ENCODE peak calls at places on chromosome 11, in nine cellular contexts. R is endodermal cell, W is pancreas, A is tibial artery, Q is lower lobe of right lung, O is caudate nucleus, C is K562, T is cardiac muscle cell, H is adrenal gland. J is an unnamed sample.

GRCh38 chr11:120336641-120337132 is 474 bp downstream of the ARHGEF12 start:
- DNase-seq in Q (peak; percentile 68), O (peak; percentile 54), R (peak; percentile 86), C (peak; percentile 70), A (no peak), W (peak; percentile 85), H (peak; percentile 64), T (no peak), J (peak; percentile 55)

GRCh38 chr11:9330387-9331384 is 16.3 kb upstream of the TMEM41B start:
- DNase-seq in R (no peak), O (no peak), W (no peak), C (no peak), H (no peak), A (no peak), T (no peak), Q (peak; percentile 52), J (no peak)

GRCh38 chr11:32137263-32137662 is 46.4 kb downstream of the RCN1 start:
- DNase-seq in R (no peak), T (peak; percentile 97), C (no peak), A (no peak), O (no peak), Q (no peak), W (no peak), H (no peak), J (no peak)

GRCh38 chr11:3227568-3228444 is 4.4 kb downstream of the MRGPRE start:
- DNase-seq in O (no peak), Q (peak; percentile 40), C (no peak), R (peak; percentile 37), T (no peak), A (peak; percentile 59), H (peak; percentile 7), W (peak; percentile 61), J (no peak)

GRCh38 chr11:95091663-95092062 is 2.0 kb downstream of the ENDOD1 start:
- DNase-seq in W (no peak), A (no peak), T (no peak), O (no peak), H (no peak), Q (no peak), R (no peak), C (no peak), J (no peak)

GRCh38 chr11:118045191-118045590 is 31.7 kb upstream of the TMPRSS4 start:
- DNase-seq in T (no peak), R (no peak), A (no peak), C (no peak), H (no peak), Q (no peak), O (no peak), W (no peak), J (no peak)

GRCh38 chr11:76578655-76579046 is 91.9 kb downstream of the LRRC32 start:
- DNase-seq in R (peak; percentile 65), W (no peak), A (peak; percentile 85), H (peak; percentile 83), T (no peak), C (no peak), O (no peak), Q (peak; percentile 60), J (no peak)

GRCh38 chr11:104005234-104005855 is 31.1 kb upstream of the DDI1 start:
- DNase-seq in T (peak; percentile 25), O (no peak), H (no peak), Q (no peak), R (no peak), C (no peak), A (no peak), W (no peak), J (no peak)

GRCh38 chr11:46363031-46363407 is 15.8 kb downstream of the DGKZ start:
- DNase-seq in A (peak; percentile 81), O (peak; percentile 20), Q (peak; percentile 85), H (peak; percentile 86), R (no peak), W (no peak), T (peak; percentile 78), C (no peak), J (no peak)

GRCh38 chr11:26878959-26879581 is 114.8 kb upstream of the FIBIN start:
- DNase-seq in W (no peak), Q (no peak), C (no peak), H (no peak), R (peak; percentile 56), O (no peak), T (no peak), A (no peak), J (no peak)

GRCh38 chr11:34915136-34916013 is 804 bp downstream of the APIP start:
- DNase-seq in T (peak; percentile 51), Q (no peak), W (no peak), A (no peak), R (no peak), H (no peak), C (peak; percentile 13), O (peak; percentile 29), J (peak; percentile 82)

GRCh38 chr11:36195496-36196346 is 93.5 kb downstream of the COMMD9 start:
- DNase-seq in A (no peak), T (peak; percentile 58), C (no peak), R (no peak), O (no peak), H (no peak), W (no peak), Q (no peak), J (peak; percentile 75)

GRCh38 chr11:15650105-15650938 is 535.6 kb downstream of the INSC start:
- DNase-seq in A (peak; percentile 97), Q (peak; percentile 94), W (peak; percentile 97), T (peak; percentile 97), H (peak; percentile 94), R (peak; percentile 99), O (peak; percentile 86), C (peak; percentile 93), J (peak; percentile 90)

DNA sequence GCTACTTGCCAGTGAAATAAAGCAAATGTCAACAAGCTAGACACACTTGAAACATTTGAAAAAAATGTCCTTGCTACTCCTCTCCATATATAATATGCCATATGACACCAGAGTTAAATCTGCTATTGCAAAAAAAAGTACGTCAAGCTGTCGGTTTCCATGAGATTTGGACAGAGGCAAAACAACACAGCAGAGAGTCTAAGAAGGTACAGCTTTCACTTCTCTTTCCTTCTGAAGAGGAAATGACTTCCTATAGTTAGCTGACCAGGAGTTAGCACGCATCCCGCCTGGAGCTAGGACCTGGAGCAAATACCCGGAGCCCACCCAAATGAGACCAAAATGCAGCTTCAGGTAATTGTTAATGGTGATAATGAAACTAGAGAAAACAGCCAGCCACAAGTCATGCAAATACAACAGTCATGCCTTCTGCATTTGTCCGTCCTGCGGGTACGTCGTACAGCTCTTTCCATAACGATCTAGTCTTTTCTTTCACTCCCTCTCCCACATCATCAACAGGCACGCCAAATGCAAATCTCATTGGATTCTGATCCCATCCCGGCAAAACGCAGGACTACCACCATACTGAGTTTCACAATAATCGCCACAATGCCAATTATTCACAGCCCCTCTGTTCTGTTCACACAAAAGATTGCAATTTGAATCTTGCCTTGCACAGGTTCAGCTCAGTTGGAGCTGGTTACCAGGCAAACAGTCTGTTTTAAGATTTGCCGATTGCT is 395.0 kb upstream of the CCDC90B start:
- DNase-seq in R (no peak), C (no peak), H (no peak), A (no peak), O (no peak), Q (no peak), T (no peak), W (no peak), J (peak; percentile 88)
- H3K27ac ChIP-seq in R (peak overlapping the region; percentile 52), C (no peak overlapping the region), H (no peak overlapping the region), A (no peak overlapping the region), O (peak overlapping the region; percentile 29), Q (no peak overlapping the region), T (no peak overlapping the region), W (no peak overlapping the region), J (peak overlapping the region; percentile 79)

GRCh38 chr11:67439321-67440228 is 2.1 kb upstream of the PTPRCAP start:
- DNase-seq in A (peak; percentile 84), R (peak; percentile 81), C (no peak), H (no peak), Q (no peak), W (peak; percentile 76), T (peak; percentile 17), O (no peak), J (peak; percentile 46)
- H3K27ac ChIP-seq in A (peak overlapping the region; percentile 64), R (no peak overlapping the region), C (peak overlapping the region; percentile 28), H (no peak overlapping the region), Q (peak overlapping the region; percentile 53), W (no peak overlapping the region), T (peak overlapping the region; percentile 34), O (no peak overlapping the region), J (peak overlapping the region; percentile 100)

GRCh38 chr11:64092119-64092760 is 56.5 kb downstream of the FLRT1 start:
- DNase-seq in R (no peak), O (peak; percentile 87), A (no peak), C (peak; percentile 34), W (no peak), H (no peak), T (no peak), Q (peak; percentile 72), J (no peak)
- H3K27ac ChIP-seq in R (no peak overlapping the region), O (peak overlapping the region; percentile 95), A (no peak overlapping the region), C (no peak overlapping the region), W (no peak overlapping the region), H (no peak overlapping the region), T (no peak overlapping the region), Q (no peak overlapping the region), J (no peak overlapping the region)

GRCh38 chr11:12101318-12101717 is 9.1 kb upstream of the MICAL2 start:
- DNase-seq in Q (no peak), R (no peak), H (no peak), W (no peak), C (no peak), O (no peak), A (no peak), T (no peak), J (no peak)

GRCh38 chr11:12106101-12106500 is 4.3 kb upstream of the MICAL2 start:
- DNase-seq in C (no peak), T (no peak), R (no peak), A (no peak), W (no peak), Q (no peak), O (no peak), H (no peak), J (no peak)

GRCh38 chr11:12102588-12103410 is 7.6 kb upstream of the MICAL2 start:
- DNase-seq in A (no peak), C (no peak), R (no peak), W (no peak), H (no peak), O (no peak), Q (no peak), T (no peak), J (no peak)

GRCh38 chr11:12105471-12105870 is 4.9 kb upstream of the MICAL2 start:
- DNase-seq in W (no peak), O (no peak), A (peak; percentile 11), Q (no peak), H (no peak), T (no peak), R (no peak), C (no peak), J (no peak)

DNA sequence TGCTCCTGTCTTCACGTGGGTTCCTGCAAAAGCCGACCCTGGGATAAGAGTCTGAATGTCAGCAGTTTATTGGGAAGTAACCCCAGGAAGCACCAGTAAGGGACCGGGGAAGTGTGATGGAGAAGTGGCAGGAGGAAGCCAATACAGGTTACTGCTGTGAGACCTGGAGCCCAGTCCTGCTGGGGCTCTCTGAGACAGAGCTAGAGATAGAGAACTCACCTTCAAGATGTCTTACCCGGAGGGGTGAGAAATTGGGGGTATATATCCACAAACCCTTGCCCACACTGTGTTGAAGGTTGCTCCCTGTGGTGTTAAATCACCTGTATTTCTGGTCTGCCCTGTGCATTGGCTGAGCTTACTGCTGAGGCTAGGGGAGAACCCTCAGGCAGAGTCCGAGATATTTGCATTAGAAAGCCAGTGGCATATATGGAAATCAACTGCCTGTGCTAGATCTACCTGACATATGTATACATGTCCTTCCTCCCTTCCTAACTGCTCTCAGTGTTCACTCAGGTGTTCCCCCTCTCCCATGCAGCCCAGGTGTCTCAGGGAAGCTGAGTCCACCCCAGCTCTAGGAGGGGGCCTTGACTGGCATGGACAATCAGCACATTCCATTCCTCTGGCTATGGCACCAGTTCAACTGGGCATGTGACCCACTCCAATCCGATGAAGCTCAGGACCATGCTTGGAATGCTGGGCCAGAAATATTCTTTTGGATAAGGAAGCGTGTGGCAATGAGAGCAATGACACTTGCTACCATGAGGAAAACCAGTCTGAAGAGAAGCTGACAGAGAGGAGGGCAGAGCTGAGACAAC is 6.8 kb upstream of the MICAL2 start:
- DNase-seq in H (no peak), O (no peak), T (no peak), Q (no peak), W (no peak), A (peak; percentile 45), R (no peak), C (no peak), J (no peak)
- H3K27ac ChIP-seq in H (no peak overlapping the region), O (no peak overlapping the region), T (no peak overlapping the region), Q (no peak overlapping the region), W (no peak overlapping the region), A (no peak overlapping the region), R (no peak overlapping the region), C (no peak overlapping the region), J (no peak overlapping the region)

J was measured in Karpas-422.